ENCODE peak calls at places on chromosomes 7 and 10, in seven cellular contexts. One of them, this sample, is unnamed.

GRCh38 chr7:159030490-159031134 is 114.1 kb downstream of the VIPR2 start:
- DNase-seq in NCI-H2029: peak
- DNase-seq in caudate nucleus: peak
- DNase-seq in neural crest cell: peak
- DNase-seq in stimulated activated CD8-positive, alpha-beta memory T cell treated with anti-CD3 and anti-CD28 coated beads, Interleukin-2, amount 100 ng/mL, for 48 hours: no peak
- DNase-seq in CD8-positive, alpha-beta memory T cell: no peak
- DNase-seq in activated T-cell treated with anti-CD3 and anti-CD28 coated beads, Interleukin-2, amount 50 U/mL, for 4 hours: no peak
- DNase-seq in this sample: no peak

GRCh38 chr7:36746347-36746746 is 22.1 kb upstream of the AOAH start:
- DNase-seq in NCI-H2029: no peak
- DNase-seq in caudate nucleus: no peak
- DNase-seq in neural crest cell: no peak
- DNase-seq in stimulated activated CD8-positive, alpha-beta memory T cell treated with anti-CD3 and anti-CD28 coated beads, Interleukin-2, amount 100 ng/mL, for 48 hours: no peak
- DNase-seq in CD8-positive, alpha-beta memory T cell: no peak
- DNase-seq in activated T-cell treated with anti-CD3 and anti-CD28 coated beads, Interleukin-2, amount 50 U/mL, for 4 hours: no peak
- DNase-seq in this sample: no peak

GRCh38 chr7:13563676-13564075 is 425.8 kb downstream of the ETV1 start:
- DNase-seq in NCI-H2029: no peak
- DNase-seq in caudate nucleus: no peak
- DNase-seq in neural crest cell: no peak
- DNase-seq in stimulated activated CD8-positive, alpha-beta memory T cell treated with anti-CD3 and anti-CD28 coated beads, Interleukin-2, amount 100 ng/mL, for 48 hours: no peak
- DNase-seq in CD8-positive, alpha-beta memory T cell: no peak
- DNase-seq in activated T-cell treated with anti-CD3 and anti-CD28 coated beads, Interleukin-2, amount 50 U/mL, for 4 hours: no peak
- DNase-seq in this sample: no peak

GRCh38 chr7:81525901-81526300 is 243.9 kb downstream of the HGF start:
- DNase-seq in NCI-H2029: no peak
- DNase-seq in caudate nucleus: no peak
- DNase-seq in neural crest cell: no peak
- DNase-seq in stimulated activated CD8-positive, alpha-beta memory T cell treated with anti-CD3 and anti-CD28 coated beads, Interleukin-2, amount 100 ng/mL, for 48 hours: no peak
- DNase-seq in CD8-positive, alpha-beta memory T cell: no peak
- DNase-seq in activated T-cell treated with anti-CD3 and anti-CD28 coated beads, Interleukin-2, amount 50 U/mL, for 4 hours: no peak
- DNase-seq in this sample: no peak

GRCh38 chr7:110669410-110669809 is 421.5 kb upstream of the LRRN3 start:
- DNase-seq in NCI-H2029: no peak
- DNase-seq in caudate nucleus: no peak
- DNase-seq in neural crest cell: no peak
- DNase-seq in stimulated activated CD8-positive, alpha-beta memory T cell treated with anti-CD3 and anti-CD28 coated beads, Interleukin-2, amount 100 ng/mL, for 48 hours: no peak
- DNase-seq in CD8-positive, alpha-beta memory T cell: no peak
- DNase-seq in activated T-cell treated with anti-CD3 and anti-CD28 coated beads, Interleukin-2, amount 50 U/mL, for 4 hours: no peak
- DNase-seq in this sample: no peak

GRCh38 chr10:34922138-34922537 is 107.0 kb upstream of the PARD3 start:
- DNase-seq in NCI-H2029: no peak
- DNase-seq in caudate nucleus: no peak
- DNase-seq in neural crest cell: no peak
- DNase-seq in stimulated activated CD8-positive, alpha-beta memory T cell treated with anti-CD3 and anti-CD28 coated beads, Interleukin-2, amount 100 ng/mL, for 48 hours: no peak
- DNase-seq in CD8-positive, alpha-beta memory T cell: no peak
- DNase-seq in activated T-cell treated with anti-CD3 and anti-CD28 coated beads, Interleukin-2, amount 50 U/mL, for 4 hours: no peak
- DNase-seq in this sample: no peak

GRCh38 chr10:119250641-119251314 is 43.4 kb downstream of the GRK5 start:
- DNase-seq in NCI-H2029: no peak
- DNase-seq in caudate nucleus: no peak
- DNase-seq in neural crest cell: no peak
- DNase-seq in stimulated activated CD8-positive, alpha-beta memory T cell treated with anti-CD3 and anti-CD28 coated beads, Interleukin-2, amount 100 ng/mL, for 48 hours: no peak
- DNase-seq in CD8-positive, alpha-beta memory T cell: no peak
- DNase-seq in activated T-cell treated with anti-CD3 and anti-CD28 coated beads, Interleukin-2, amount 50 U/mL, for 4 hours: no peak
- DNase-seq in this sample: no peak

GRCh38 chr7:142598297-142598696 is 151.0 kb upstream of the PRSS1 start:
- DNase-seq in NCI-H2029: no peak
- DNase-seq in caudate nucleus: no peak
- DNase-seq in neural crest cell: no peak
- DNase-seq in stimulated activated CD8-positive, alpha-beta memory T cell treated with anti-CD3 and anti-CD28 coated beads, Interleukin-2, amount 100 ng/mL, for 48 hours: no peak
- DNase-seq in CD8-positive, alpha-beta memory T cell: no peak
- DNase-seq in activated T-cell treated with anti-CD3 and anti-CD28 coated beads, Interleukin-2, amount 50 U/mL, for 4 hours: no peak
- DNase-seq in this sample: no peak

GRCh38 chr7:150717821-150718420 is 1.5 kb downstream of the GIMAP1 start:
- DNase-seq in NCI-H2029: no peak
- DNase-seq in caudate nucleus: no peak
- DNase-seq in neural crest cell: no peak
- DNase-seq in stimulated activated CD8-positive, alpha-beta memory T cell treated with anti-CD3 and anti-CD28 coated beads, Interleukin-2, amount 100 ng/mL, for 48 hours: no peak
- DNase-seq in CD8-positive, alpha-beta memory T cell: no peak
- DNase-seq in activated T-cell treated with anti-CD3 and anti-CD28 coated beads, Interleukin-2, amount 50 U/mL, for 4 hours: no peak
- DNase-seq in this sample: no peak

GRCh38 chr10:91598211-91598981 is 34.5 kb downstream of the PPP1R3C start:
- DNase-seq in NCI-H2029: no peak
- DNase-seq in caudate nucleus: no peak
- DNase-seq in neural crest cell: no peak
- DNase-seq in stimulated activated CD8-positive, alpha-beta memory T cell treated with anti-CD3 and anti-CD28 coated beads, Interleukin-2, amount 100 ng/mL, for 48 hours: no peak
- DNase-seq in CD8-positive, alpha-beta memory T cell: no peak
- DNase-seq in activated T-cell treated with anti-CD3 and anti-CD28 coated beads, Interleukin-2, amount 50 U/mL, for 4 hours: no peak
- DNase-seq in this sample: no peak

GRCh38 chr7:4115442-4115841 is 566.7 kb upstream of the FOXK1 start:
- DNase-seq in NCI-H2029: no peak
- DNase-seq in caudate nucleus: no peak
- DNase-seq in neural crest cell: no peak
- DNase-seq in stimulated activated CD8-positive, alpha-beta memory T cell treated with anti-CD3 and anti-CD28 coated beads, Interleukin-2, amount 100 ng/mL, for 48 hours: no peak
- DNase-seq in CD8-positive, alpha-beta memory T cell: no peak
- DNase-seq in activated T-cell treated with anti-CD3 and anti-CD28 coated beads, Interleukin-2, amount 50 U/mL, for 4 hours: no peak
- DNase-seq in this sample: no peak

GRCh38 chr10:88039496-88040200 is 176.2 kb downstream of the PTEN start:
- DNase-seq in NCI-H2029: no peak
- DNase-seq in caudate nucleus: no peak
- DNase-seq in neural crest cell: no peak
- DNase-seq in stimulated activated CD8-positive, alpha-beta memory T cell treated with anti-CD3 and anti-CD28 coated beads, Interleukin-2, amount 100 ng/mL, for 48 hours: no peak
- DNase-seq in CD8-positive, alpha-beta memory T cell: no peak
- DNase-seq in activated T-cell treated with anti-CD3 and anti-CD28 coated beads, Interleukin-2, amount 50 U/mL, for 4 hours: no peak
- DNase-seq in this sample: no peak

GRCh38 chr10:100993986-100994708 is 5.5 kb upstream of the LZTS2 start:
- DNase-seq in NCI-H2029: no peak
- DNase-seq in caudate nucleus: peak
- DNase-seq in neural crest cell: peak
- DNase-seq in stimulated activated CD8-positive, alpha-beta memory T cell treated with anti-CD3 and anti-CD28 coated beads, Interleukin-2, amount 100 ng/mL, for 48 hours: no peak
- DNase-seq in CD8-positive, alpha-beta memory T cell: no peak
- DNase-seq in activated T-cell treated with anti-CD3 and anti-CD28 coated beads, Interleukin-2, amount 50 U/mL, for 4 hours: no peak
- DNase-seq in this sample: peak

GRCh38 chr7:26198133-26198780 is 2.3 kb downstream of the HNRNPA2B1 start:
- DNase-seq in NCI-H2029: no peak
- DNase-seq in caudate nucleus: no peak
- DNase-seq in neural crest cell: no peak
- DNase-seq in stimulated activated CD8-positive, alpha-beta memory T cell treated with anti-CD3 and anti-CD28 coated beads, Interleukin-2, amount 100 ng/mL, for 48 hours: no peak
- DNase-seq in CD8-positive, alpha-beta memory T cell: peak
- DNase-seq in activated T-cell treated with anti-CD3 and anti-CD28 coated beads, Interleukin-2, amount 50 U/mL, for 4 hours: no peak
- DNase-seq in this sample: peak

GRCh38 chr10:14063531-14064317 is 267.0 kb downstream of the FRMD4A start:
- DNase-seq in NCI-H2029: no peak
- DNase-seq in caudate nucleus: no peak
- DNase-seq in neural crest cell: no peak
- DNase-seq in stimulated activated CD8-positive, alpha-beta memory T cell treated with anti-CD3 and anti-CD28 coated beads, Interleukin-2, amount 100 ng/mL, for 48 hours: no peak
- DNase-seq in CD8-positive, alpha-beta memory T cell: no peak
- DNase-seq in activated T-cell treated with anti-CD3 and anti-CD28 coated beads, Interleukin-2, amount 50 U/mL, for 4 hours: no peak
- DNase-seq in this sample: no peak

GRCh38 chr10:98238391-98238790 is 29.6 kb downstream of the LOXL4 start:
- DNase-seq in NCI-H2029: no peak
- DNase-seq in caudate nucleus: no peak
- DNase-seq in neural crest cell: no peak
- DNase-seq in stimulated activated CD8-positive, alpha-beta memory T cell treated with anti-CD3 and anti-CD28 coated beads, Interleukin-2, amount 100 ng/mL, for 48 hours: no peak
- DNase-seq in CD8-positive, alpha-beta memory T cell: no peak
- DNase-seq in activated T-cell treated with anti-CD3 and anti-CD28 coated beads, Interleukin-2, amount 50 U/mL, for 4 hours: no peak
- DNase-seq in this sample: no peak

GRCh38 chr7:76424413-76425111 is at the start of gene ZP3:
- DNase-seq in NCI-H2029: no peak
- DNase-seq in caudate nucleus: no peak
- DNase-seq in neural crest cell: no peak
- DNase-seq in stimulated activated CD8-positive, alpha-beta memory T cell treated with anti-CD3 and anti-CD28 coated beads, Interleukin-2, amount 100 ng/mL, for 48 hours: no peak
- DNase-seq in CD8-positive, alpha-beta memory T cell: peak
- DNase-seq in activated T-cell treated with anti-CD3 and anti-CD28 coated beads, Interleukin-2, amount 50 U/mL, for 4 hours: no peak
- DNase-seq in this sample: no peak

GRCh38 chr10:110833941-110834621 is 37.6 kb upstream of the PDCD4 start:
- DNase-seq in NCI-H2029: no peak
- DNase-seq in caudate nucleus: no peak
- DNase-seq in neural crest cell: no peak
- DNase-seq in stimulated activated CD8-positive, alpha-beta memory T cell treated with anti-CD3 and anti-CD28 coated beads, Interleukin-2, amount 100 ng/mL, for 48 hours: no peak
- DNase-seq in CD8-positive, alpha-beta memory T cell: no peak
- DNase-seq in activated T-cell treated with anti-CD3 and anti-CD28 coated beads, Interleukin-2, amount 50 U/mL, for 4 hours: no peak
- DNase-seq in this sample: no peak

GRCh38 chr7:28104811-28105210 is 75.8 kb downstream of the JAZF1 start:
- DNase-seq in NCI-H2029: no peak
- DNase-seq in caudate nucleus: no peak
- DNase-seq in neural crest cell: no peak
- DNase-seq in stimulated activated CD8-positive, alpha-beta memory T cell treated with anti-CD3 and anti-CD28 coated beads, Interleukin-2, amount 100 ng/mL, for 48 hours: no peak
- DNase-seq in CD8-positive, alpha-beta memory T cell: no peak
- DNase-seq in activated T-cell treated with anti-CD3 and anti-CD28 coated beads, Interleukin-2, amount 50 U/mL, for 4 hours: no peak
- DNase-seq in this sample: no peak